ENCODE peak calls at places on chromosomes 4 and X, in five cellular contexts. P is NCI-H1092 treated with DMSO at 0.1 percent for 48 hours, F is anterior cingulate cortex, K is AG10803, W is omental fat pad. N is an unnamed sample.

GRCh38 chr4:100280807-100281206 is 90.5 kb upstream of the DDIT4L start:
- DNase-seq in K (no peak), W (no peak), F (no peak), P (no peak), N (no peak)

GRCh38 chrX:133838761-133839676 is 146.4 kb downstream of the GPC3 start:
- DNase-seq in P (no peak), F (no peak), K (peak; percentile 13), W (no peak), N (no peak)

GRCh38 chr4:40562208-40562607 is 67.5 kb downstream of the RBM47 start:
- DNase-seq in F (no peak), W (no peak), P (no peak), K (no peak), N (no peak)

GRCh38 chrX:20269848-20270556 is 3.3 kb upstream of the RPS6KA3 start:
- DNase-seq in K (no peak), F (no peak), W (no peak), P (no peak), N (no peak)

GRCh38 chrX:22078117-22078516 is 46.0 kb downstream of the PHEX start:
- DNase-seq in W (no peak), P (no peak), F (no peak), K (peak; percentile 29), N (no peak)

GRCh38 chr4:150664935-150665334 is 83.0 kb downstream of the MAB21L2 start:
- DNase-seq in P (no peak), K (peak; percentile 36), W (no peak), F (no peak), N (no peak)

GRCh38 chr4:92263575-92263974 is 40.2 kb upstream of the GRID2 start:
- DNase-seq in P (no peak), F (no peak), W (no peak), K (no peak), N (no peak)

GRCh38 chrX:98379134-98379533 is 1495.4 kb downstream of the RPA4 start:
- DNase-seq in F (no peak), K (no peak), W (no peak), P (no peak), N (no peak)

N was measured in lower leg skin.